ENCODE peak calls at places on chromosomes 5 and 9, in seven cellular contexts. One of them, this sample, is unnamed.
A peak's percentile ranks its signal among the peaks of the same experiment; 100 is the strongest.

GRCh38 chr9:134886413-134886913 is 5.9 kb downstream of the FCN2 start:
- DNase-seq in IMR-90: no peak
- DNase-seq in neuronal stem cell: no peak
- DNase-seq in trophoblast cell: no peak
- DNase-seq in H9: no peak
- DNase-seq in mesendoderm: no peak
- DNase-seq in H1: no peak
- DNase-seq in this sample: no peak

GRCh38 chr5:174903333-174903732 is 179.0 kb downstream of the MSX2 start:
- DNase-seq in trophoblast cell: no peak
- DNase-seq in H1: no peak
- DNase-seq in H9: peak; percentile 49
- DNase-seq in neuronal stem cell: no peak
- DNase-seq in IMR-90: no peak
- DNase-seq in mesendoderm: peak; percentile 61
- DNase-seq in this sample: no peak

GRCh38 chr5:40389591-40389990 is 290.1 kb upstream of the PTGER4 start:
- DNase-seq in H9: no peak
- DNase-seq in IMR-90: peak; percentile 48
- DNase-seq in trophoblast cell: no peak
- DNase-seq in mesendoderm: no peak
- DNase-seq in H1: no peak
- DNase-seq in neuronal stem cell: no peak
- DNase-seq in this sample: no peak

GRCh38 chr9:97501177-97501971 is at the start of gene TMOD1:
- DNase-seq in IMR-90: peak; percentile 34
- DNase-seq in neuronal stem cell: peak; percentile 37
- DNase-seq in H1: peak; percentile 80
- DNase-seq in trophoblast cell: no peak
- DNase-seq in mesendoderm: peak; percentile 65
- DNase-seq in H9: peak; percentile 69
- DNase-seq in this sample: peak; percentile 48

GRCh38 chr9:134993996-134994720 is 76.4 kb upstream of the FCN1 start:
- DNase-seq in H9: no peak
- DNase-seq in mesendoderm: no peak
- DNase-seq in trophoblast cell: no peak
- DNase-seq in neuronal stem cell: no peak
- DNase-seq in IMR-90: no peak
- DNase-seq in H1: no peak
- DNase-seq in this sample: no peak

GRCh38 chr5:111146053-111146452 is 53.9 kb downstream of the WDR36 start:
- DNase-seq in H1: no peak
- DNase-seq in trophoblast cell: no peak
- DNase-seq in neuronal stem cell: no peak
- DNase-seq in mesendoderm: no peak
- DNase-seq in H9: no peak
- DNase-seq in IMR-90: no peak
- DNase-seq in this sample: no peak

GRCh38 chr9:131868766-131869165 is 128.9 kb upstream of the RAPGEF1 start:
- DNase-seq in mesendoderm: no peak
- DNase-seq in H9: no peak
- DNase-seq in H1: no peak
- DNase-seq in IMR-90: peak; percentile 11
- DNase-seq in trophoblast cell: no peak
- DNase-seq in neuronal stem cell: no peak
- DNase-seq in this sample: no peak

GRCh38 chr5:37740331-37741066 is 99.3 kb downstream of the GDNF start:
- DNase-seq in IMR-90: peak; percentile 31
- DNase-seq in H9: no peak
- DNase-seq in trophoblast cell: no peak
- DNase-seq in mesendoderm: no peak
- DNase-seq in H1: no peak
- DNase-seq in neuronal stem cell: no peak
- DNase-seq in this sample: peak; percentile 11

GRCh38 chr9:626591-626990 is 214.9 kb upstream of the DMRT1 start:
- DNase-seq in IMR-90: no peak
- DNase-seq in H9: no peak
- DNase-seq in trophoblast cell: no peak
- DNase-seq in neuronal stem cell: no peak
- DNase-seq in mesendoderm: no peak
- DNase-seq in H1: no peak
- DNase-seq in this sample: no peak
- H3K4me1 ChIP-seq in IMR-90: peaks cover 13% of the 10 kb centered on the region
- H3K4me1 ChIP-seq in H9: no peaks in the 10 kb centered on the region
- H3K4me1 ChIP-seq in trophoblast cell: peaks cover 12% of the 10 kb centered on the region
- H3K4me1 ChIP-seq in neuronal stem cell: peaks cover 1% of the 10 kb centered on the region
- H3K4me1 ChIP-seq in mesendoderm: peaks cover 2% of the 10 kb centered on the region
- H3K4me1 ChIP-seq in H1: no peaks in the 10 kb centered on the region
- H3K4me1 ChIP-seq in this sample: peaks cover 2% of the 10 kb centered on the region

GRCh38 chr9:25703826-25704357 is 25.6 kb upstream of the TUSC1 start:
- DNase-seq in H9: no peak
- DNase-seq in IMR-90: peak; percentile 44
- DNase-seq in mesendoderm: no peak
- DNase-seq in neuronal stem cell: no peak
- DNase-seq in H1: no peak
- DNase-seq in trophoblast cell: no peak
- DNase-seq in this sample: no peak
- H3K23ac ChIP-seq in H9: no peak overlapping the region
- H3K23ac ChIP-seq in IMR-90: no peak overlapping the region
- H3K23ac ChIP-seq in mesendoderm: no peak overlapping the region
- H3K23ac ChIP-seq in neuronal stem cell: no peak overlapping the region
- H3K23ac ChIP-seq in H1: no peak overlapping the region
- H3K23ac ChIP-seq in trophoblast cell: no peak overlapping the region
- H3K23ac ChIP-seq in this sample: no peak overlapping the region

GRCh38 chr5:178808886-178809285 is 50.9 kb upstream of the ZNF354B start:
- DNase-seq in trophoblast cell: no peak
- DNase-seq in H9: no peak
- DNase-seq in neuronal stem cell: no peak
- DNase-seq in mesendoderm: no peak
- DNase-seq in H1: no peak
- DNase-seq in IMR-90: no peak
- DNase-seq in this sample: no peak
- H3K4me2 ChIP-seq in trophoblast cell: no peak overlapping the region
- H3K4me2 ChIP-seq in H9: no peak overlapping the region
- H3K4me2 ChIP-seq in neuronal stem cell: no peak overlapping the region
- H3K4me2 ChIP-seq in mesendoderm: no peak overlapping the region
- H3K4me2 ChIP-seq in H1: no peak overlapping the region
- H3K4me2 ChIP-seq in IMR-90: no peak overlapping the region
- H3K4me2 ChIP-seq in this sample: no peak overlapping the region

GRCh38 chr5:1517838-1518237 is 5.9 kb downstream of the LPCAT1 start:
- DNase-seq in neuronal stem cell: no peak
- DNase-seq in H1: peak; percentile 41
- DNase-seq in H9: peak; percentile 21
- DNase-seq in IMR-90: no peak
- DNase-seq in mesendoderm: no peak
- DNase-seq in trophoblast cell: no peak
- DNase-seq in this sample: no peak
- H3K4me1 ChIP-seq in neuronal stem cell: peaks cover 30% of the 10 kb centered on the region
- H3K4me1 ChIP-seq in H1: peaks cover 68% of the 10 kb centered on the region
- H3K4me1 ChIP-seq in H9: peaks cover 19% of the 10 kb centered on the region
- H3K4me1 ChIP-seq in IMR-90: peaks cover 32% of the 10 kb centered on the region
- H3K4me1 ChIP-seq in mesendoderm: peaks cover 12% of the 10 kb centered on the region
- H3K4me1 ChIP-seq in trophoblast cell: peaks cover 54% of the 10 kb centered on the region
- H3K4me1 ChIP-seq in this sample: peaks cover 54% of the 10 kb centered on the region

GRCh38 chr9:70105142-70105541 is 61.5 kb downstream of the MAMDC2 start:
- DNase-seq in neuronal stem cell: no peak
- DNase-seq in trophoblast cell: no peak
- DNase-seq in mesendoderm: no peak
- DNase-seq in H1: no peak
- DNase-seq in H9: no peak
- DNase-seq in IMR-90: no peak
- DNase-seq in this sample: no peak
- H3K23ac ChIP-seq in neuronal stem cell: no peak overlapping the region
- H3K23ac ChIP-seq in trophoblast cell: no peak overlapping the region
- H3K23ac ChIP-seq in mesendoderm: no peak overlapping the region
- H3K23ac ChIP-seq in H1: no peak overlapping the region
- H3K23ac ChIP-seq in H9: no peak overlapping the region
- H3K23ac ChIP-seq in IMR-90: no peak overlapping the region
- H3K23ac ChIP-seq in this sample: no peak overlapping the region

DNA sequence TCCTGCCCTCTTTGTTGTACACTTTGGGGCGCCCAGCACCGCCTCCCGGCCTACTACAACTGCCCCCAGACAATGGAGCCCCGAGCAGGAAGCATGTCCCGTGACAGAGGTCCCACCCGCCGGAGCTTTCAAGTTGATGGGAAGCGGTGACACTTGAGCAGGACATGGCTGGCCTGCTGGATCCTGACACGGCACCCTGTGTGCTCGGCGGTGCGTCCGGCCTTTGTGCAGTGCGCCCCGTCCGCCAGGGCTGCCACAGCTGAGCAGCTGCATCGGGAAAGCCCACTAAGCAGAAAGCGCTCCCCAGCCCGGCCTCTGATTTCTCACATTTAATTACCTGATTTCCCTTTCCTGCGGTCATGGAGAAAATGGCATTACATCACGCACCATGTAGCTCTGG is 611.8 kb downstream of the IRX1 start:
- DNase-seq in mesendoderm: no peak
- DNase-seq in H1: no peak
- DNase-seq in trophoblast cell: no peak
- DNase-seq in neuronal stem cell: no peak
- DNase-seq in IMR-90: no peak
- DNase-seq in H9: no peak
- DNase-seq in this sample: no peak
- H3K4me2 ChIP-seq in mesendoderm: no peak overlapping the region
- H3K4me2 ChIP-seq in H1: no peak overlapping the region
- H3K4me2 ChIP-seq in trophoblast cell: no peak overlapping the region
- H3K4me2 ChIP-seq in neuronal stem cell: no peak overlapping the region
- H3K4me2 ChIP-seq in IMR-90: no peak overlapping the region
- H3K4me2 ChIP-seq in H9: no peak overlapping the region
- H3K4me2 ChIP-seq in this sample: no peak overlapping the region

DNA sequence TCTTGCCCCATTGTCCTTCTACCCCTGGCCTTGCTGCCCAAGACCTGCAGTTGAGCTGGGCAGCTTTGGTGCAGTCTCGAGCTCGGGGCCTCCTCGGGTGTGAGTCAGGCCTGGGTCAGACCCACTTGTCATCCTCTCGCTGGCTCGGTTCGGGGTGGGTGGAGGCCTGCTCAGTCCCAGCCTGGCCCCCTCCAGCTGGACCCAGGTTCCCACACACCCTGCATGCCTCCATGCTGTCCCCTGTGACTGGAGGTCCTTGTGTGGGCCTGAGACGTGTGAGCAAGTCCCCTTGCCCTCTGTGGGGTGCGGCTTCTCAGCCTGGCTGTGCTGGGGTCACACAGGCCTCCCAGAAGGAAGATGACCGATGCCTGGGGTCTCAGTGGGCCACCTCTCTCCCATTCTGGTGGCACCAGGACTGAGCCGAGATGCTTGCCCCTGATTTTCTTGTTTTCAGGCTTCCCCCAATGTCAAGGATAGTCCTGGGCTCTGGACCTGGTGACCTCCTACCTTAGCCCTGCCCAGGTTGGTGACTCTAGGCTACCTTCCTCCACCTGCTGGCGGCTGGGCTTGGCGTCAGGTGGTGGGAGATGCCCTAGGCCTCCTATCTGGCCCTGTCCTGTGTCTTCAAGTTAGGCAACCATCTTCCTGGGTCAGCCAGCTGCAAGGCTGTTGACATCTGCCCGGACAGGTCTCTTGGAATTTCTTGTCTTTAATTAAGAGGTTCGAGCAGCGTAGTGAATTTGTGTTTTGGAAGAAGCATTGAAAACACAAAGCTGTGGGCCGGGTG is 15.1 kb downstream of the WNK2 start:
- DNase-seq in H9: no peak
- DNase-seq in mesendoderm: no peak
- DNase-seq in neuronal stem cell: no peak
- DNase-seq in H1: no peak
- DNase-seq in IMR-90: no peak
- DNase-seq in trophoblast cell: peak; percentile 80
- DNase-seq in this sample: no peak
- H3K4me1 ChIP-seq in H9: no peaks in the 10 kb centered on the region
- H3K4me1 ChIP-seq in mesendoderm: peaks cover 3% of the 10 kb centered on the region
- H3K4me1 ChIP-seq in neuronal stem cell: peaks cover 24% of the 10 kb centered on the region
- H3K4me1 ChIP-seq in H1: peaks cover 10% of the 10 kb centered on the region
- H3K4me1 ChIP-seq in IMR-90: no peaks in the 10 kb centered on the region
- H3K4me1 ChIP-seq in trophoblast cell: peaks cover 19% of the 10 kb centered on the region
- H3K4me1 ChIP-seq in this sample: no peaks in the 10 kb centered on the region

GRCh38 chr9:4781408-4781807 is 11.3 kb upstream of the RCL1 start:
- DNase-seq in H9: no peak
- DNase-seq in IMR-90: no peak
- DNase-seq in mesendoderm: no peak
- DNase-seq in neuronal stem cell: no peak
- DNase-seq in H1: no peak
- DNase-seq in trophoblast cell: no peak
- DNase-seq in this sample: no peak

GRCh38 chr9:4780651-4781050 is 12.1 kb upstream of the RCL1 start:
- DNase-seq in neuronal stem cell: no peak
- DNase-seq in trophoblast cell: no peak
- DNase-seq in IMR-90: no peak
- DNase-seq in H9: no peak
- DNase-seq in H1: peak; percentile 24
- DNase-seq in mesendoderm: no peak
- DNase-seq in this sample: no peak

GRCh38 chr9:4787876-4788275 is 4.9 kb upstream of the RCL1 start:
- DNase-seq in trophoblast cell: no peak
- DNase-seq in neuronal stem cell: no peak
- DNase-seq in mesendoderm: no peak
- DNase-seq in H9: no peak
- DNase-seq in H1: no peak
- DNase-seq in IMR-90: no peak
- DNase-seq in this sample: no peak

GRCh38 chr9:4786599-4786998 is 6.1 kb upstream of the RCL1 start:
- DNase-seq in IMR-90: no peak
- DNase-seq in H9: no peak
- DNase-seq in trophoblast cell: no peak
- DNase-seq in H1: no peak
- DNase-seq in neuronal stem cell: no peak
- DNase-seq in mesendoderm: no peak
- DNase-seq in this sample: no peak

GRCh38 chr9:4784403-4784802 is 8.3 kb upstream of the RCL1 start:
- DNase-seq in H1: no peak
- DNase-seq in neuronal stem cell: no peak
- DNase-seq in trophoblast cell: no peak
- DNase-seq in mesendoderm: peak; percentile 7
- DNase-seq in IMR-90: no peak
- DNase-seq in H9: no peak
- DNase-seq in this sample: no peak
- H3K23ac ChIP-seq in H1: no peak overlapping the region
- H3K23ac ChIP-seq in neuronal stem cell: no peak overlapping the region
- H3K23ac ChIP-seq in trophoblast cell: no peak overlapping the region
- H3K23ac ChIP-seq in mesendoderm: no peak overlapping the region
- H3K23ac ChIP-seq in IMR-90: no peak overlapping the region
- H3K23ac ChIP-seq in H9: no peak overlapping the region
- H3K23ac ChIP-seq in this sample: no peak overlapping the region